ENCODE peak calls at places on chromosomes 11 and 22, in ten cellular contexts. Z, T, V, N, L, H, W, O, B and S are unnamed samples.

GRCh38 chr11:19079643-19080440 is 19.3 kb upstream of the MRGPRX2 start:
- DNase-seq in T (no peak), V (no peak), B (peak), Z (no peak), W (no peak), N (no peak), O (no peak), L (peak), H (peak), S (no peak)

GRCh38 chr11:134014502-134014901 is 54.4 kb upstream of the JAM3 start:
- DNase-seq in Z (no peak), N (no peak), W (no peak), H (no peak), V (no peak), L (no peak), O (no peak), B (no peak), T (no peak), S (no peak)

GRCh38 chr22:26045855-26046254 is 123.4 kb upstream of the SEZ6L start:
- DNase-seq in V (no peak), Z (no peak), H (no peak), L (no peak), B (no peak), N (no peak), T (no peak), O (no peak), W (no peak), S (no peak)

GRCh38 chr11:9362393-9362863 is 22.0 kb upstream of the IPO7 start:
- DNase-seq in T (no peak), O (no peak), H (no peak), V (no peak), L (peak), W (no peak), N (peak), Z (no peak), B (no peak), S (no peak)

GRCh38 chr22:26673485-26673884 is 16.1 kb downstream of the MIAT start:
- DNase-seq in W (no peak), L (no peak), B (peak), O (no peak), V (no peak), Z (no peak), N (no peak), T (no peak), H (no peak), S (no peak)

GRCh38 chr11:83181815-83182214 is 11.7 kb upstream of the ANKRD42 start:
- DNase-seq in V (no peak), T (no peak), N (no peak), O (no peak), Z (no peak), H (no peak), L (no peak), W (no peak), B (no peak), S (no peak)

GRCh38 chr11:10975287-10975721 is 117.5 kb upstream of the ZBED5 start:
- DNase-seq in H (no peak), W (no peak), B (no peak), N (no peak), Z (no peak), V (no peak), L (no peak), T (no peak), O (no peak), S (no peak)

GRCh38 chr11:20618083-20618482 is 18.7 kb downstream of the SLC6A5 start:
- DNase-seq in H (no peak), V (no peak), N (no peak), L (no peak), O (no peak), W (no peak), Z (no peak), T (no peak), B (no peak), S (no peak)

GRCh38 chr22:25448435-25449051 is 115.9 kb upstream of the GRK3 start:
- DNase-seq in Z (no peak), N (no peak), L (peak), H (no peak), V (no peak), B (peak), W (no peak), O (no peak), T (no peak), S (no peak)

GRCh38 chr22:28108851-28109250 is 189.8 kb upstream of the PITPNB start:
- DNase-seq in B (no peak), L (no peak), Z (no peak), V (no peak), H (no peak), O (no peak), N (no peak), T (no peak), W (no peak), S (no peak)

GRCh38 chr22:31044262-31044861 is 36.8 kb upstream of the SMTN start:
- DNase-seq in O (no peak), W (peak), N (no peak), B (peak), H (no peak), L (no peak), Z (no peak), T (no peak), V (no peak), S (peak)

GRCh38 chr11:63670077-63670737 is 969 bp downstream of the ATL3 start:
- DNase-seq in Z (no peak), N (peak), W (no peak), L (peak), V (no peak), T (no peak), B (peak), O (no peak), H (no peak), S (no peak)